ENCODE peak calls at places on chromosome 7, in nine cellular contexts. J, W, S, Q, Y, R, V, U and D are unnamed samples. For H3K9me3, the result is how much of the 10 kb centered on the place peaks cover.

GRCh38 chr7:47379629-47380324 is 202.1 kb downstream of the TNS3 start:
- DNase-seq in J (peak), W (no peak), S (peak), Q (peak), Y (peak), R (peak), V (peak), U (peak), D (peak)

GRCh38 chr7:151893405-151893923 is 16.5 kb upstream of the PRKAG2 start:
- DNase-seq in J (no peak), W (no peak), S (no peak), Q (no peak), Y (no peak), R (no peak), V (peak), U (no peak), D (no peak)

GRCh38 chr7:2545746-2546425 is 9.4 kb downstream of the BRAT1 start:
- DNase-seq in J (no peak), W (no peak), S (no peak), Q (no peak), Y (no peak), R (no peak), V (peak), U (no peak), D (peak)

GRCh38 chr7:132080967-132081668 is 495.2 kb downstream of the PLXNA4 start:
- DNase-seq in J (no peak), W (no peak), S (no peak), Q (no peak), Y (no peak), R (no peak), V (peak), U (peak), D (no peak)

GRCh38 chr7:73730485-73730884 is 8.1 kb downstream of the ABHD11 start:
- DNase-seq in J (no peak), W (no peak), S (no peak), Q (no peak), Y (no peak), R (no peak), V (no peak), U (no peak), D (no peak)

GRCh38 chr7:29539471-29539870 is 24.2 kb upstream of the PRR15 start:
- DNase-seq in J (no peak), W (no peak), S (no peak), Q (no peak), Y (no peak), R (no peak), V (no peak), U (no peak), D (no peak)

GRCh38 chr7:95470452-95470851 is 15.3 kb upstream of the ASB4 start:
- DNase-seq in J (no peak), W (no peak), S (no peak), Q (no peak), Y (no peak), R (no peak), V (no peak), U (peak), D (no peak)

GRCh38 chr7:149422065-149422913 is 38.6 kb downstream of the ZNF777 start:
- DNase-seq in J (peak), W (peak), S (peak), Q (peak), Y (peak), R (peak), V (no peak), U (peak), D (peak)

GRCh38 chr7:79598351-79598750 is 144.9 kb upstream of the MAGI2 start:
- DNase-seq in J (no peak), W (no peak), S (no peak), Q (no peak), Y (no peak), R (no peak), V (no peak), U (no peak), D (no peak)

GRCh38 chr7:52355059-52355458 is 680.4 kb upstream of the POM121L12 start:
- DNase-seq in J (peak), W (no peak), S (no peak), Q (no peak), Y (no peak), R (no peak), V (no peak), U (no peak), D (no peak)

GRCh38 chr7:112462236-112462635 is 12.0 kb downstream of the IFRD1 start:
- DNase-seq in J (no peak), W (no peak), S (no peak), Q (no peak), Y (no peak), R (no peak), V (no peak), U (peak), D (no peak)

GRCh38 chr7:47763063-47763974 is 181.4 kb upstream of the TNS3 start:
- DNase-seq in J (no peak), W (no peak), S (no peak), Q (no peak), Y (no peak), R (peak), V (no peak), U (peak), D (no peak)

GRCh38 chr7:45151131-45151684 is 6.4 kb upstream of the RAMP3 start:
- DNase-seq in J (peak), W (no peak), S (no peak), Q (no peak), Y (no peak), R (no peak), V (peak), U (no peak), D (peak)

GRCh38 chr7:111486472-111487142 is 75.7 kb downstream of the IMMP2L start:
- DNase-seq in J (no peak), W (no peak), S (no peak), Q (peak), Y (no peak), R (peak), V (no peak), U (peak), D (no peak)

GRCh38 chr7:80151274-80151665 is 16.6 kb downstream of the GNAI1 start:
- DNase-seq in J (no peak), W (no peak), S (no peak), Q (no peak), Y (no peak), R (no peak), V (no peak), U (peak), D (no peak)

GRCh38 chr7:26343837-26344236 is 52.2 kb downstream of the SNX10 start:
- DNase-seq in J (no peak), W (no peak), S (no peak), Q (no peak), Y (no peak), R (no peak), V (no peak), U (no peak), D (no peak)

GRCh38 chr7:97835296-97836138 is 36.7 kb downstream of the ASNS start:
- DNase-seq in J (peak), W (peak), S (peak), Q (peak), Y (peak), R (peak), V (peak), U (peak), D (no peak)

GRCh38 chr7:75937958-75938786 is 23.2 kb downstream of the POR start:
- DNase-seq in J (no peak), W (no peak), S (no peak), Q (peak), Y (peak), R (peak), V (peak), U (peak), D (peak)

GRCh38 chr7:50497068-50497642 is 47.0 kb upstream of the FIGNL1 start:
- DNase-seq in J (no peak), W (no peak), S (no peak), Q (no peak), Y (no peak), R (peak), V (no peak), U (peak), D (no peak)

GRCh38 chr7:90209776-90210175 is 1.8 kb upstream of the STEAP2 start:
- DNase-seq in J (no peak), W (no peak), S (no peak), Q (no peak), Y (no peak), R (no peak), V (no peak), U (peak), D (no peak)

GRCh38 chr7:50276446-50276845 is 28.1 kb upstream of the IKZF1 start:
- DNase-seq in J (no peak), W (no peak), S (no peak), Q (no peak), Y (no peak), R (no peak), V (no peak), U (no peak), D (no peak)

GRCh38 chr7:91383186-91383585 is 119.0 kb downstream of the FZD1 start:
- DNase-seq in J (no peak), W (no peak), S (no peak), Q (no peak), Y (no peak), R (no peak), V (no peak), U (peak), D (no peak)

GRCh38 chr7:106693659-106694353 is 32.8 kb upstream of the CCDC71L start:
- DNase-seq in J (no peak), W (no peak), S (no peak), Q (no peak), Y (no peak), R (no peak), V (no peak), U (peak), D (no peak)

GRCh38 chr7:26863504-26864308 is 684 bp downstream of the SKAP2 start:
- DNase-seq in J (no peak), W (no peak), S (no peak), Q (peak), Y (no peak), R (no peak), V (no peak), U (peak), D (no peak)

GRCh38 chr7:98242342-98242741 is 9.7 kb downstream of the TECPR1 start:
- DNase-seq in J (no peak), W (no peak), S (no peak), Q (no peak), Y (no peak), R (no peak), V (no peak), U (no peak), D (no peak)

GRCh38 chr7:102432476-102433318 is 678 bp upstream of the ORAI2 start:
- DNase-seq in J (peak), W (no peak), S (peak), Q (no peak), Y (no peak), R (no peak), V (no peak), U (no peak), D (no peak)

GRCh38 chr7:79452495-79453265 is 787 bp downstream of the MAGI2 start:
- DNase-seq in J (peak), W (no peak), S (peak), Q (no peak), Y (peak), R (peak), V (peak), U (peak), D (peak)

GRCh38 chr7:134685250-134685649 is 38.6 kb downstream of the BPGM start:
- DNase-seq in J (no peak), W (no peak), S (no peak), Q (no peak), Y (no peak), R (no peak), V (no peak), U (no peak), D (no peak)

GRCh38 chr7:141754939-141755338 is 9.0 kb upstream of the TAS2R3 start:
- DNase-seq in J (peak), W (no peak), S (no peak), Q (no peak), Y (no peak), R (peak), V (no peak), U (no peak), D (no peak)

GRCh38 chr7:141748401-141748800 is 10.2 kb downstream of the SSBP1 start:
- DNase-seq in J (no peak), W (no peak), S (no peak), Q (no peak), Y (no peak), R (no peak), V (no peak), U (peak), D (no peak)

DNA sequence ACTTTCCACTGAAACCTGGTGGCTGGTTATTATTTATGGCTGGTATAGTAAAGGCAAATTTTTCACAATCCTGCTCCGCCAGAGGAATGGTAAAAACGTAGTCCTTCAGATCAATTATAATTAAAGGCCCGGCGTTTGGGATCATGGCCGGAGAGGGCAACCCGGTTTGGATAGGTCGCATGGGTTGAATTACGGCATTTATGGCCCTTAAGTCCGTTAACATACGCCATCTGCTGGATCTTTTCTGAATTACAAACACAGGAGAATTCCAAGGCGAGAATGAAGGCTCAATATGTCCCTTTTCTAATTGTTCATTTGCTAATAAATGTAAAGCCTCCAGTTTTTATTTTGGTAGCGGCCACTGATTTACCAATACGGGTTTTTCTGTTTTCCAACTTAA is 11.3 kb upstream of the TAS2R3 start:
- DNase-seq in J (no peak), W (no peak), S (no peak), Q (no peak), Y (no peak), R (no peak), V (no peak), U (no peak), D (no peak)
- H3K9me3 ChIP-seq in J (under half), W (under half), S (under half), Q (under half), Y (under half), R (under half), V (under half), U (under half), D (under half)

GRCh38 chr7:113561446-113561845 is 357.4 kb downstream of the PPP1R3A start:
- DNase-seq in J (no peak), W (no peak), S (no peak), Q (no peak), Y (no peak), R (no peak), V (no peak), U (peak), D (no peak)

GRCh38 chr7:113562242-113562641 is 356.6 kb downstream of the PPP1R3A start:
- DNase-seq in J (no peak), W (no peak), S (no peak), Q (no peak), Y (no peak), R (no peak), V (no peak), U (no peak), D (no peak)
- TF ChIP-seq CTCF in J (no peak), W (no peak), S (no peak), Q (no peak), Y (no peak), R (no peak), V (no peak), U (no peak), D (no peak)

GRCh38 chr7:437293-438280 is 82.1 kb downstream of the PDGFA start:
- DNase-seq in J (no peak), W (no peak), S (no peak), Q (no peak), Y (no peak), R (no peak), V (no peak), U (no peak), D (no peak)
- H3K27ac ChIP-seq in J (no peak), W (no peak), S (no peak), Q (no peak), Y (no peak), R (no peak), V (no peak), U (no peak), D (no peak)

DNA sequence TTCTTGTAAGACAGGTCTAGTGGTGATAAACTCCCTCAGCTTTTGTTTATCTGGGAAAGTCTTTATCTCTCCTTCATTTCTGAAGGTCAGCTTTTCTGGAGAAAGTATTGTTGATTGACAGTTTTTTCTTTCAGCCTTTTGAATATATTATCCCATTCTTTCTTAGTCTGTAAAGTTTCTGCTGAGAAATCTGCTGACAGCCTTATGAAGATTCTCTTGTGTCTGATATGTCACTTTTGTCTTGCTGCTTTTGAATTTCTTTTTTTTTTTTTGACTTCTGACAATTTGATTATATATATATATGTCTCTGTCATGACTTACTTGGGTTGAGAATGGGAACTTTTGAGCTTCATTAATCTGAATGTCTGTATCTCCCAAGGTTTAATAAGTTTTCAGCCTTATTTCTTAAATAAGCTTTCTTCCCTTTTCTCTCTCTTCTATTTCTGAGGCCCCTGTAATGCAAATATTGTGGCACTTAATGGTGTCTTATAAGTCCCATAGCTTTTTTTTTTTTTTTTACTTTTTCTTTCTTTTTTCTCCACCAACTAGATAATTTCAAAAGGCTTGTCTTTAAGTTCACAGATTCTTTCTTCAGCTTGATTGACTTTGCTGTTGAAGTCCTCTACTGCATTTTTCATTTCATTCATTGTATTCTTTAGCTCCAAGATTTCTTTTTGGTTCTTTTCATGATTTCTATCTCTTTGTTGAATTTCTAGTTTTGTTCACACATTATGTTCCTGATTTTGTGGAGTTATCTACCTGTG is 81.4 kb upstream of the IL6 start:
- DNase-seq in J (no peak), W (no peak), S (no peak), Q (no peak), Y (no peak), R (no peak), V (no peak), U (no peak), D (no peak)
- H3K9me3 ChIP-seq in J (under half), W (under half), S (under half), Q (under half), Y (half or more), R (under half), V (under half), U (under half), D (under half)

GRCh38 chr7:16590424-16590823 is 55.1 kb downstream of the ANKMY2 start:
- DNase-seq in J (no peak), W (no peak), S (no peak), Q (no peak), Y (no peak), R (no peak), V (no peak), U (no peak), D (no peak)
- TF ChIP-seq CTCF in J (no peak), W (no peak), S (no peak), Q (no peak), Y (no peak), R (no peak), V (no peak), U (no peak), D (no peak)

DNA sequence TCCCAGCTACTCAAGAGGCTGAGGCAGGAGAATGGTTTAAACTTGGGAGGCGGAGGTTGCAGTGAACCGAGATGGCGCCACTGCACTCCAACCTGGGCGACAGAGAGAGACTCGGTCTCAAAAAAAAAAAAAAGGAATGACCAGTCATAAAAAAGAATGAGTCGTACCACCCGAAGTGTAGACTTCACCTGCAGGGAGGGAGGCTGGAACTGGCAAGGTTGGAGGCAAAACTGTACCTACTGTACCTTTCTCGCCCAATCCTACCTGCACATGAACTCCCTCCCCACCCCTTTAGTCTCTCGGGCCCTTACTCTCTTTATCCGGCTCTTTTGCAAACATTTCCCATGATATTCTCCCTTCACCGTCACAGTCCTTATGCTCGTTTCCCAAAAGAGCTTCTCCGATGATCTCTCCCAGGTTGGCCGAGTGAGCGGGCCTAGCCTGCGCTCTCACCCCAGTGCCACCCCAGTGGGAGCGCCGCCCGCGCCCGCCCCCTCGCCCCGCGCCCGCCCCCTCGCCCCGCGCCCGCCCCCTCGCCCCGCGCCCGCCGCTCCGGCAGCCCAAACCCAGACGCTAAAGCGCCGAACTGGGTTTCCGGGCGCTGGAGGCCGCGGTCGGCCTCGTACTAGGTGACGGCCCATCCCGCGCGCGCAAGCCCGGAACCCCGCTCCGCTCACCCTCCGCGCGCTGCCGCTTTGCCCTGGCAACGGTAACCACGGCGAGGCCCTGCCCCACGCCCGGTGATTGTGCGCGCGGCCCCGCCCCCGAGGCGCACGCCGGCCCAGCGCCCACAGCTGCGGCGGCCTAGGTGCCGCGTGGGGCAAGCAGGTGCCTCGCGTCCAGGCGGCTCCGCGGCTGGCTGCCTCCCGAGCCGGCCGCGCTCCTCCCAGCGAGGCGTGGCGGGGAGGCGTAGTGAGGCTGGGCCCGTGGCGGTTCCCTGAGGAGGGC is at the start of gene SMKR1:
- DNase-seq in J (peak), W (peak), S (peak), Q (peak), Y (peak), R (peak), V (peak), U (peak), D (peak)
- H3K27ac ChIP-seq in J (no peak), W (peak), S (no peak), Q (peak), Y (no peak), R (no peak), V (no peak), U (no peak), D (no peak)